ENCODE peak calls at places on chromosomes 13 and 19, in six cellular contexts. One of them, this sample, is unnamed.

GRCh38 chr19:7099597-7099921 is 30.1 kb downstream of the ZNF557 start:
- DNase-seq in right lobe of liver: no peak
- DNase-seq in prostate gland: no peak
- DNase-seq in brain microvascular endothelial cell: no peak
- DNase-seq in Peyer's patch: no peak
- DNase-seq in Calu3: no peak
- DNase-seq in this sample: peak

GRCh38 chr19:5827891-5828660 is 11.4 kb downstream of the FUT6 start:
- DNase-seq in right lobe of liver: peak
- DNase-seq in prostate gland: peak
- DNase-seq in brain microvascular endothelial cell: peak
- DNase-seq in Peyer's patch: peak
- DNase-seq in Calu3: peak
- DNase-seq in this sample: peak

GRCh38 chr19:17448190-17448967 is at the start of gene TMEM221:
- DNase-seq in right lobe of liver: no peak
- DNase-seq in prostate gland: no peak
- DNase-seq in brain microvascular endothelial cell: no peak
- DNase-seq in Peyer's patch: peak
- DNase-seq in Calu3: peak
- DNase-seq in this sample: peak

GRCh38 chr13:48782429-48782840 is 128.7 kb downstream of the CYSLTR2 start:
- DNase-seq in right lobe of liver: peak
- DNase-seq in prostate gland: no peak
- DNase-seq in brain microvascular endothelial cell: no peak
- DNase-seq in Peyer's patch: no peak
- DNase-seq in Calu3: peak
- DNase-seq in this sample: no peak

GRCh38 chr13:32538621-32539246 is at the start of gene N4BP2L2:
- DNase-seq in right lobe of liver: peak
- DNase-seq in prostate gland: peak
- DNase-seq in brain microvascular endothelial cell: peak
- DNase-seq in Peyer's patch: peak
- DNase-seq in Calu3: peak
- DNase-seq in this sample: peak

GRCh38 chr19:40806385-40807146 is 7.6 kb downstream of the EGLN2 start:
- DNase-seq in right lobe of liver: peak
- DNase-seq in prostate gland: peak
- DNase-seq in brain microvascular endothelial cell: peak
- DNase-seq in Peyer's patch: peak
- DNase-seq in Calu3: no peak
- DNase-seq in this sample: peak

GRCh38 chr19:55640577-55641375 is at the start of gene ZNF580:
- DNase-seq in right lobe of liver: peak
- DNase-seq in prostate gland: peak
- DNase-seq in brain microvascular endothelial cell: peak
- DNase-seq in Peyer's patch: peak
- DNase-seq in Calu3: peak
- DNase-seq in this sample: peak

GRCh38 chr13:66546534-66547379 is 683.4 kb downstream of the PCDH9 start:
- DNase-seq in right lobe of liver: no peak
- DNase-seq in prostate gland: no peak
- DNase-seq in brain microvascular endothelial cell: peak
- DNase-seq in Peyer's patch: no peak
- DNase-seq in Calu3: no peak
- DNase-seq in this sample: no peak

GRCh38 chr19:44758596-44758995 is 10.1 kb downstream of the BCL3 start:
- DNase-seq in right lobe of liver: no peak
- DNase-seq in prostate gland: no peak
- DNase-seq in brain microvascular endothelial cell: no peak
- DNase-seq in Peyer's patch: no peak
- DNase-seq in Calu3: no peak
- DNase-seq in this sample: no peak

GRCh38 chr19:40716031-40716654 is 543 bp downstream of the COQ8B start:
- DNase-seq in right lobe of liver: no peak
- DNase-seq in prostate gland: peak
- DNase-seq in brain microvascular endothelial cell: peak
- DNase-seq in Peyer's patch: peak
- DNase-seq in Calu3: peak
- DNase-seq in this sample: no peak

DNA sequence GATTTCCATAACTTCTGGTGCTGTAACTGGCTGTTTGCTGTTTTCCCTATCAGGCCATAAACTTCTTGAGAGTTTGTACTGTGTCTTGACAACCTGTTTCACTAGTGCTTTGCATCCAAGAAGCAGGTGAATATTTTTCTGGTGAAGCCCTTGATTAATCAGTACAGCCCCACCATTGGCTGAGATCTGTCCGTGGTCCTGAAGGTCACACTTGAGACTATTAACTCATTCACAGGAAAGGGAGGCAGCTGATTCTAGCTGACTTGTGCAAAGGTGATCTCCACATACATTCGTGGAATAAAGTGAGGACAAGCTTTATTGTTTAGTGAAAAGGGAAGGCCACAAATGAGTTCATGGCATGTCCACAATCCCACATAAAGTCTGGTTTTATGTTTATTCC is 61.4 kb upstream of the ZNF835 start:
- DNase-seq in right lobe of liver: no peak
- DNase-seq in prostate gland: no peak
- DNase-seq in brain microvascular endothelial cell: no peak
- DNase-seq in Peyer's patch: no peak
- DNase-seq in Calu3: no peak
- DNase-seq in this sample: no peak
- TF ChIP-seq CTCF in right lobe of liver: no peak
- TF ChIP-seq CTCF in prostate gland: no peak
- TF ChIP-seq CTCF in brain microvascular endothelial cell: no peak
- TF ChIP-seq CTCF in Peyer's patch: no peak
- TF ChIP-seq CTCF in Calu3: no peak
- TF ChIP-seq CTCF in this sample: no peak

GRCh38 chr13:26026211-26026610 is 25.6 kb downstream of the SHISA2 start:
- DNase-seq in right lobe of liver: no peak
- DNase-seq in prostate gland: no peak
- DNase-seq in brain microvascular endothelial cell: no peak
- DNase-seq in Peyer's patch: no peak
- DNase-seq in Calu3: no peak
- DNase-seq in this sample: no peak

GRCh38 chr13:26022538-26023292 is 29.1 kb downstream of the SHISA2 start:
- DNase-seq in right lobe of liver: no peak
- DNase-seq in prostate gland: peak
- DNase-seq in brain microvascular endothelial cell: peak
- DNase-seq in Peyer's patch: no peak
- DNase-seq in Calu3: peak
- DNase-seq in this sample: no peak

GRCh38 chr13:26025196-26025595 is 26.6 kb downstream of the SHISA2 start:
- DNase-seq in right lobe of liver: no peak
- DNase-seq in prostate gland: no peak
- DNase-seq in brain microvascular endothelial cell: no peak
- DNase-seq in Peyer's patch: no peak
- DNase-seq in Calu3: no peak
- DNase-seq in this sample: no peak

GRCh38 chr13:26024558-26024957 is 27.3 kb downstream of the SHISA2 start:
- DNase-seq in right lobe of liver: no peak
- DNase-seq in prostate gland: no peak
- DNase-seq in brain microvascular endothelial cell: peak
- DNase-seq in Peyer's patch: no peak
- DNase-seq in Calu3: no peak
- DNase-seq in this sample: no peak

GRCh38 chr13:26025771-26026170 is 26.0 kb downstream of the SHISA2 start:
- DNase-seq in right lobe of liver: no peak
- DNase-seq in prostate gland: no peak
- DNase-seq in brain microvascular endothelial cell: no peak
- DNase-seq in Peyer's patch: no peak
- DNase-seq in Calu3: no peak
- DNase-seq in this sample: no peak
- TF ChIP-seq CTCF in right lobe of liver: no peak
- TF ChIP-seq CTCF in prostate gland: no peak
- TF ChIP-seq CTCF in brain microvascular endothelial cell: no peak
- TF ChIP-seq CTCF in Peyer's patch: no peak
- TF ChIP-seq CTCF in Calu3: no peak
- TF ChIP-seq CTCF in this sample: no peak

GRCh38 chr19:50303558-50303957 is 25.6 kb downstream of the KCNC3 start:
- DNase-seq in right lobe of liver: no peak
- DNase-seq in prostate gland: no peak
- DNase-seq in brain microvascular endothelial cell: no peak
- DNase-seq in Peyer's patch: no peak
- DNase-seq in Calu3: no peak
- DNase-seq in this sample: no peak

GRCh38 chr19:50301607-50301971 is 27.6 kb downstream of the KCNC3 start:
- DNase-seq in right lobe of liver: no peak
- DNase-seq in prostate gland: no peak
- DNase-seq in brain microvascular endothelial cell: no peak
- DNase-seq in Peyer's patch: no peak
- DNase-seq in Calu3: no peak
- DNase-seq in this sample: no peak

GRCh38 chr19:50300814-50301606 is 28.2 kb downstream of the KCNC3 start:
- DNase-seq in right lobe of liver: no peak
- DNase-seq in prostate gland: peak
- DNase-seq in brain microvascular endothelial cell: peak
- DNase-seq in Peyer's patch: no peak
- DNase-seq in Calu3: peak
- DNase-seq in this sample: no peak

DNA sequence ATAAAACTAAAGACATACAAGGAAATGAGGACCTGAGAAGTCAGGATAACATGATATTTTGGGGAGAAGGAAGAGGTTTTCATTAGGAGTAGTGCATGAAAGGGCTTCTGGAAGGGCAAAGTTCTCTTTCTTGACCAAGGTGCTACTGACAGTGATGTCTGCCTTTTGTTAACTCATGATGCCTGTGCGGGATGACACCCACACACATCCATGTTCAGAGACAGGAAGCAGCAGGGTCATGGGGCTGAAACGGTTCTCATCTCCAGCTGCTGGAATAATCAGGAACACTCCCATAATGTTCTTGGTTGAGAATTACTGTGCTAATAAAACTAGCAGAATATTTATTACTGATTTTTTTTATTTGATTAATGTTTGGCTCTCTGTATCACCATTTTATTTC is 29.1 kb downstream of the KCNC3 start:
- DNase-seq in right lobe of liver: no peak
- DNase-seq in prostate gland: no peak
- DNase-seq in brain microvascular endothelial cell: peak
- DNase-seq in Peyer's patch: no peak
- DNase-seq in Calu3: no peak
- DNase-seq in this sample: no peak
- TF ChIP-seq CTCF in right lobe of liver: no peak
- TF ChIP-seq CTCF in prostate gland: no peak
- TF ChIP-seq CTCF in brain microvascular endothelial cell: no peak
- TF ChIP-seq CTCF in Peyer's patch: no peak
- TF ChIP-seq CTCF in Calu3: no peak
- TF ChIP-seq CTCF in this sample: no peak

DNA sequence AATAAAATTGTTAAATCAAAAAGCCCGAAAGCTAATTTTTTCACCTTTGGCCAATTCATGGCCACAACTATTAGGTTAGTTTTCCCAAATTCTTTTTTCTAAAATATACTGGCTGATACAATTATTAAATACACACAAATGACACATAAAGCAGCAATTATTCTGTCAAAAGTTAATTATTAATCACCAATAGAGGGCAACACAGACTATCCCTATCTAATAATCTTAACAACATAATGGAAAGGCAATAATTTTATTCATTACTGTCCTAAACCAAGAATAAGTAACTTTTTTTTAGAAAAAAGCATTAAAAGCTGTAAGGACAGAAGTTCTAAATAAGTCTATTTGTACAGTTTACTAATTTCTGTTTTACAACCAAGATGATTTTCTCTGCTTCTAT is 51.7 kb downstream of the KATNAL1 start:
- DNase-seq in right lobe of liver: no peak
- DNase-seq in prostate gland: no peak
- DNase-seq in brain microvascular endothelial cell: no peak
- DNase-seq in Peyer's patch: no peak
- DNase-seq in Calu3: no peak
- DNase-seq in this sample: no peak
- TF ChIP-seq CTCF in right lobe of liver: no peak
- TF ChIP-seq CTCF in prostate gland: no peak
- TF ChIP-seq CTCF in brain microvascular endothelial cell: no peak
- TF ChIP-seq CTCF in Peyer's patch: peak
- TF ChIP-seq CTCF in Calu3: no peak
- TF ChIP-seq CTCF in this sample: no peak

GRCh38 chr19:33665776-33666175 is 44.0 kb downstream of the CHST8 start:
- DNase-seq in right lobe of liver: peak
- DNase-seq in prostate gland: no peak
- DNase-seq in brain microvascular endothelial cell: no peak
- DNase-seq in Peyer's patch: no peak
- DNase-seq in Calu3: no peak
- DNase-seq in this sample: no peak

GRCh38 chr19:33664744-33665143 is 43.0 kb downstream of the CHST8 start:
- DNase-seq in right lobe of liver: no peak
- DNase-seq in prostate gland: no peak
- DNase-seq in brain microvascular endothelial cell: no peak
- DNase-seq in Peyer's patch: no peak
- DNase-seq in Calu3: no peak
- DNase-seq in this sample: no peak

GRCh38 chr19:33666196-33666595 is 44.4 kb downstream of the CHST8 start:
- DNase-seq in right lobe of liver: peak
- DNase-seq in prostate gland: no peak
- DNase-seq in brain microvascular endothelial cell: no peak
- DNase-seq in Peyer's patch: no peak
- DNase-seq in Calu3: no peak
- DNase-seq in this sample: no peak

GRCh38 chr19:33668968-33669367 is 47.2 kb downstream of the CHST8 start:
- DNase-seq in right lobe of liver: peak
- DNase-seq in prostate gland: no peak
- DNase-seq in brain microvascular endothelial cell: no peak
- DNase-seq in Peyer's patch: no peak
- DNase-seq in Calu3: no peak
- DNase-seq in this sample: no peak

GRCh38 chr19:33667141-33667540 is 45.4 kb downstream of the CHST8 start:
- DNase-seq in right lobe of liver: peak
- DNase-seq in prostate gland: no peak
- DNase-seq in brain microvascular endothelial cell: no peak
- DNase-seq in Peyer's patch: no peak
- DNase-seq in Calu3: no peak
- DNase-seq in this sample: no peak
- TF ChIP-seq CTCF in right lobe of liver: no peak
- TF ChIP-seq CTCF in prostate gland: no peak
- TF ChIP-seq CTCF in brain microvascular endothelial cell: no peak
- TF ChIP-seq CTCF in Peyer's patch: no peak
- TF ChIP-seq CTCF in Calu3: no peak
- TF ChIP-seq CTCF in this sample: no peak

DNA sequence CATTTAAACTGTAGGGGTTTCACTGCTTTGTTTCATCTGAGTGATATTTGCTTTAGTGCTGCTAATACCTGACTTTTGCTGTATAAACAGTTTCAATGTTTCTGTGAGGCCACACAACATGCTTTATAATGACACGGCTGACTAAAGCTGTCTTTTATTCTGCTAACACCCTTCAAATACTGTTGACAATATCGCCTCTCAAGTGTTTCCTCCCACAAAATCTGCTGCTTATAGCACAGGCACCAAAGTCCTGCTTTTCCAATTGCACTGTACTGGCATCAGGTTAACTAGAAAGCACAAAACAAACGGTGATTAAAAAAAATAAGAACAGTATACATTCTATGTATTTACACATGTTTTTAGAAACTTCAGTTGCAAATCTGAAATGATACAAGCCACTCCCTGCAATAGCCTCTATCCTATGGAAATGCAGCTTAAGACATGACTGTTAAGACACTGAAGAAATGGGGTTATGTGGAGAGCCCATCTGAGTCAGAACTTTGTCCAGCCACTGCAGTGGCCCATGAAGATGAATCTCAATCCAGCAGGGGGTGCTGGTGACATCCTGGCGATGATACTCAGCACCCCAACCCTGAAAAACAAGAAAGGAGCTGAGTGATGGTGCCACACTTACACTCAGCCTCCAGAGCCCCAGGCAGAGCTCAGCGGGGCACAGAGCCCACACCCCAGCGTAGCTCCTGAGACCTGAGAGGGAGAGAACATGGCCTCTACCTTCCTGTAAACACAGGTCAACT is 29.4 kb downstream of the RFXAP start:
- DNase-seq in right lobe of liver: no peak
- DNase-seq in prostate gland: no peak
- DNase-seq in brain microvascular endothelial cell: peak
- DNase-seq in Peyer's patch: no peak
- DNase-seq in Calu3: peak
- DNase-seq in this sample: no peak
- TF ChIP-seq CTCF in right lobe of liver: no peak
- TF ChIP-seq CTCF in prostate gland: no peak
- TF ChIP-seq CTCF in brain microvascular endothelial cell: peak
- TF ChIP-seq CTCF in Peyer's patch: no peak
- TF ChIP-seq CTCF in Calu3: peak
- TF ChIP-seq CTCF in this sample: peak